ENCODE peak calls at places on chromosomes 6 and 20, in eight cellular contexts. One of them, this sample, is unnamed.

GRCh38 chr20:38836991-38837390 is 31.5 kb downstream of the PPP1R16B start:
- DNase-seq in heart left ventricle: no peak
- DNase-seq in cardiac muscle cell: no peak
- DNase-seq in endothelial cell: no peak
- DNase-seq in fibroblast of mammary gland: no peak
- DNase-seq in PC-9: no peak
- DNase-seq in psoas muscle: no peak
- DNase-seq in astrocyte of the cerebellum: no peak
- DNase-seq in this sample: no peak

GRCh38 chr20:16498526-16499140 is 74.6 kb downstream of the KIF16B start:
- DNase-seq in heart left ventricle: no peak
- DNase-seq in cardiac muscle cell: no peak
- DNase-seq in endothelial cell: no peak
- DNase-seq in fibroblast of mammary gland: peak
- DNase-seq in PC-9: no peak
- DNase-seq in psoas muscle: no peak
- DNase-seq in astrocyte of the cerebellum: no peak
- DNase-seq in this sample: no peak

GRCh38 chr6:93784794-93785757 is 365.7 kb upstream of the EPHA7 start:
- DNase-seq in heart left ventricle: no peak
- DNase-seq in cardiac muscle cell: no peak
- DNase-seq in endothelial cell: no peak
- DNase-seq in fibroblast of mammary gland: peak
- DNase-seq in PC-9: no peak
- DNase-seq in psoas muscle: no peak
- DNase-seq in astrocyte of the cerebellum: peak
- DNase-seq in this sample: no peak

GRCh38 chr6:113634352-113635163 is 222.6 kb upstream of the MARCKS start:
- DNase-seq in heart left ventricle: no peak
- DNase-seq in cardiac muscle cell: no peak
- DNase-seq in endothelial cell: no peak
- DNase-seq in fibroblast of mammary gland: peak
- DNase-seq in PC-9: peak
- DNase-seq in psoas muscle: no peak
- DNase-seq in astrocyte of the cerebellum: no peak
- DNase-seq in this sample: no peak

GRCh38 chr20:4192378-4193048 is 177.2 kb upstream of the RNF24 start:
- DNase-seq in heart left ventricle: no peak
- DNase-seq in cardiac muscle cell: no peak
- DNase-seq in endothelial cell: no peak
- DNase-seq in fibroblast of mammary gland: peak
- DNase-seq in PC-9: peak
- DNase-seq in psoas muscle: no peak
- DNase-seq in astrocyte of the cerebellum: no peak
- DNase-seq in this sample: no peak

GRCh38 chr6:138800377-138801150 is 4.7 kb downstream of the ECT2L start:
- DNase-seq in heart left ventricle: no peak
- DNase-seq in cardiac muscle cell: no peak
- DNase-seq in endothelial cell: no peak
- DNase-seq in fibroblast of mammary gland: peak
- DNase-seq in PC-9: no peak
- DNase-seq in psoas muscle: no peak
- DNase-seq in astrocyte of the cerebellum: no peak
- DNase-seq in this sample: no peak

GRCh38 chr6:18551228-18551627 is 164.1 kb downstream of the RNF144B start:
- DNase-seq in heart left ventricle: no peak
- DNase-seq in cardiac muscle cell: no peak
- DNase-seq in endothelial cell: no peak
- DNase-seq in fibroblast of mammary gland: peak
- DNase-seq in PC-9: no peak
- DNase-seq in psoas muscle: no peak
- DNase-seq in astrocyte of the cerebellum: peak
- DNase-seq in this sample: no peak

GRCh38 chr6:81575446-81575845 is 177.0 kb downstream of the TENT5A start:
- DNase-seq in heart left ventricle: no peak
- DNase-seq in cardiac muscle cell: no peak
- DNase-seq in endothelial cell: no peak
- DNase-seq in fibroblast of mammary gland: no peak
- DNase-seq in PC-9: no peak
- DNase-seq in psoas muscle: no peak
- DNase-seq in astrocyte of the cerebellum: no peak
- DNase-seq in this sample: no peak

GRCh38 chr20:6232436-6232835 is 109.6 kb upstream of the FERMT1 start:
- DNase-seq in heart left ventricle: no peak
- DNase-seq in cardiac muscle cell: no peak
- DNase-seq in endothelial cell: no peak
- DNase-seq in fibroblast of mammary gland: no peak
- DNase-seq in PC-9: no peak
- DNase-seq in psoas muscle: no peak
- DNase-seq in astrocyte of the cerebellum: no peak
- DNase-seq in this sample: no peak

GRCh38 chr6:4172368-4172767 is 37.0 kb upstream of the ECI2 start:
- DNase-seq in heart left ventricle: no peak
- DNase-seq in cardiac muscle cell: no peak
- DNase-seq in endothelial cell: no peak
- DNase-seq in fibroblast of mammary gland: no peak
- DNase-seq in PC-9: no peak
- DNase-seq in psoas muscle: no peak
- DNase-seq in astrocyte of the cerebellum: no peak
- DNase-seq in this sample: no peak

GRCh38 chr20:62134735-62135231 is 8.4 kb downstream of the PSMA7 start:
- DNase-seq in heart left ventricle: no peak
- DNase-seq in cardiac muscle cell: no peak
- DNase-seq in endothelial cell: no peak
- DNase-seq in fibroblast of mammary gland: peak
- DNase-seq in PC-9: no peak
- DNase-seq in psoas muscle: peak
- DNase-seq in astrocyte of the cerebellum: no peak
- DNase-seq in this sample: no peak

GRCh38 chr6:13373488-13373886 is 45.1 kb upstream of the TBC1D7 start:
- DNase-seq in heart left ventricle: no peak
- DNase-seq in cardiac muscle cell: no peak
- DNase-seq in endothelial cell: no peak
- DNase-seq in fibroblast of mammary gland: no peak
- DNase-seq in PC-9: no peak
- DNase-seq in psoas muscle: no peak
- DNase-seq in astrocyte of the cerebellum: no peak
- DNase-seq in this sample: no peak

GRCh38 chr20:61891916-61892649 is 173.6 kb downstream of the TAF4 start:
- DNase-seq in heart left ventricle: no peak
- DNase-seq in cardiac muscle cell: no peak
- DNase-seq in endothelial cell: no peak
- DNase-seq in fibroblast of mammary gland: peak
- DNase-seq in PC-9: no peak
- DNase-seq in psoas muscle: peak
- DNase-seq in astrocyte of the cerebellum: no peak
- DNase-seq in this sample: no peak

GRCh38 chr6:7993952-7994351 is 70.2 kb downstream of the BLOC1S5 start:
- DNase-seq in heart left ventricle: no peak
- DNase-seq in cardiac muscle cell: no peak
- DNase-seq in endothelial cell: no peak
- DNase-seq in fibroblast of mammary gland: no peak
- DNase-seq in PC-9: no peak
- DNase-seq in psoas muscle: no peak
- DNase-seq in astrocyte of the cerebellum: no peak
- DNase-seq in this sample: no peak

GRCh38 chr6:29112135-29112534 is 4.3 kb downstream of the OR2J3 start:
- DNase-seq in heart left ventricle: no peak
- DNase-seq in cardiac muscle cell: no peak
- DNase-seq in endothelial cell: no peak
- DNase-seq in fibroblast of mammary gland: no peak
- DNase-seq in PC-9: no peak
- DNase-seq in psoas muscle: no peak
- DNase-seq in astrocyte of the cerebellum: no peak
- DNase-seq in this sample: no peak

GRCh38 chr20:5600982-5601381 is 149.2 kb upstream of the SHLD1 start:
- DNase-seq in heart left ventricle: no peak
- DNase-seq in cardiac muscle cell: no peak
- DNase-seq in endothelial cell: no peak
- DNase-seq in fibroblast of mammary gland: no peak
- DNase-seq in PC-9: no peak
- DNase-seq in psoas muscle: no peak
- DNase-seq in astrocyte of the cerebellum: no peak
- DNase-seq in this sample: no peak

GRCh38 chr6:6964675-6965074 is 143.1 kb upstream of the RREB1 start:
- DNase-seq in heart left ventricle: no peak
- DNase-seq in cardiac muscle cell: no peak
- DNase-seq in endothelial cell: no peak
- DNase-seq in fibroblast of mammary gland: peak
- DNase-seq in PC-9: no peak
- DNase-seq in psoas muscle: no peak
- DNase-seq in astrocyte of the cerebellum: no peak
- DNase-seq in this sample: no peak

GRCh38 chr20:46023999-46024398 is 5.0 kb upstream of the SLC12A5 start:
- DNase-seq in heart left ventricle: peak
- DNase-seq in cardiac muscle cell: no peak
- DNase-seq in endothelial cell: no peak
- DNase-seq in fibroblast of mammary gland: peak
- DNase-seq in PC-9: no peak
- DNase-seq in psoas muscle: no peak
- DNase-seq in astrocyte of the cerebellum: no peak
- DNase-seq in this sample: no peak

GRCh38 chr6:108653864-108654402 is 93.2 kb downstream of the FOXO3 start:
- DNase-seq in heart left ventricle: no peak
- DNase-seq in cardiac muscle cell: no peak
- DNase-seq in endothelial cell: no peak
- DNase-seq in fibroblast of mammary gland: peak
- DNase-seq in PC-9: no peak
- DNase-seq in psoas muscle: peak
- DNase-seq in astrocyte of the cerebellum: no peak
- DNase-seq in this sample: no peak

DNA sequence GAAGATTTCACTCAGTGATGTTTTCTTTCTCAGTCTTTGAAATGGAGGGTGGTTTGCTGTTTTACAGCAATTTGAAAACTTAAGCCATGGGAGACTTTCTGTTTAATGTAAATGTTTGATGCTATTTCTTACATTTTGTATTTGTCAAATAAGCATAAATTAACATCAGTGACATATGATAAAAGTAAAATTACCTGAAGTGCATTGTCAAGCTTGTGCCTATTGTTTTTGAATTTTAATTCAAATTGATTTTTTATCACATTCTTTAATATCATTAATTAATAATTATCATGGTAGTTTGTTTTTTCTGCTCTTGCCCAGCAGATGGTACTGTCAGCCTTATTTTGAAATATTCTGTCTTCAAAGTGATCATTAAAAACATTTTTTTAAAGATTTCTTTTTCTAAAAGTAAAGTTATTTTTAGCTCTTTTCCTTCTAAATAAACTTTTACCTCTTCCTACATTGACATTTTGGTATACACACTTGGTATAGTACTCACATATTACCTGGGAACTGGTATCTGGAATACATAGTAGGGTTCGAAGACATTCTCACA is 29.1 kb downstream of the L3MBTL3 start:
- DNase-seq in heart left ventricle: no peak
- DNase-seq in cardiac muscle cell: no peak
- DNase-seq in endothelial cell: no peak
- DNase-seq in fibroblast of mammary gland: no peak
- DNase-seq in PC-9: no peak
- DNase-seq in psoas muscle: no peak
- DNase-seq in astrocyte of the cerebellum: no peak
- DNase-seq in this sample: no peak
- TF ChIP-seq CTCF in heart left ventricle: no peak
- TF ChIP-seq CTCF in cardiac muscle cell: no peak
- TF ChIP-seq CTCF in endothelial cell: no peak
- TF ChIP-seq CTCF in fibroblast of mammary gland: no peak
- TF ChIP-seq CTCF in PC-9: peak
- TF ChIP-seq CTCF in psoas muscle: no peak
- TF ChIP-seq CTCF in astrocyte of the cerebellum: no peak
- TF ChIP-seq CTCF in this sample: no peak

DNA sequence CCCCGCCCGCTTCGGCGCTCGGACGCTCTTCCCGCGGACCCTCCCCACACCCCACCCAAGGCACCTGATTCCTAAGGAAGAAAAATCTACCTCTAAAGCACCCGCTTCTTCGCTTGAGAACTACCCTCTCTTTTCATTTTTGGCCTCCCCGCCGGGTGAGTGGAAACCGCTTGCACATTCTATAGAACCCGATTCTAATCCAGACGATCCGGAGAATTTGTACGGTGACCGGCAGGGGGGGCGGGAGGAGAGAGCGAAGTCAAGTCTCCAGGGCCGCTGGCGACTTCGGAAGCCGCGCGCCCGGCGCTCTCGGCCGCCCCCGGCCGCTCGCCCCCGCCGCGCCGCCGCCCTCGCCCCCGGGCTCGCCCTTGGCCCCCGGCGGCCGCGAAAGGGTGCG is at the start of gene RBM24:
- DNase-seq in heart left ventricle: peak
- DNase-seq in cardiac muscle cell: peak
- DNase-seq in endothelial cell: peak
- DNase-seq in fibroblast of mammary gland: peak
- DNase-seq in PC-9: no peak
- DNase-seq in psoas muscle: peak
- DNase-seq in astrocyte of the cerebellum: peak
- DNase-seq in this sample: peak
- TF ChIP-seq CTCF in heart left ventricle: peak
- TF ChIP-seq CTCF in cardiac muscle cell: peak
- TF ChIP-seq CTCF in endothelial cell: peak
- TF ChIP-seq CTCF in fibroblast of mammary gland: peak
- TF ChIP-seq CTCF in PC-9: no peak
- TF ChIP-seq CTCF in psoas muscle: no peak
- TF ChIP-seq CTCF in astrocyte of the cerebellum: peak
- TF ChIP-seq CTCF in this sample: peak

GRCh38 chr6:36386495-36387439 is 702 bp downstream of the ETV7 start:
- DNase-seq in heart left ventricle: no peak
- DNase-seq in cardiac muscle cell: no peak
- DNase-seq in endothelial cell: peak
- DNase-seq in fibroblast of mammary gland: peak
- DNase-seq in PC-9: no peak
- DNase-seq in psoas muscle: no peak
- DNase-seq in astrocyte of the cerebellum: peak
- DNase-seq in this sample: no peak
- TF ChIP-seq CTCF in heart left ventricle: peak
- TF ChIP-seq CTCF in cardiac muscle cell: peak
- TF ChIP-seq CTCF in endothelial cell: no peak
- TF ChIP-seq CTCF in fibroblast of mammary gland: peak
- TF ChIP-seq CTCF in PC-9: no peak
- TF ChIP-seq CTCF in psoas muscle: no peak
- TF ChIP-seq CTCF in astrocyte of the cerebellum: peak
- TF ChIP-seq CTCF in this sample: peak

GRCh38 chr6:168179133-168179532 is 100.1 kb upstream of the FRMD1 start:
- DNase-seq in heart left ventricle: no peak
- DNase-seq in cardiac muscle cell: no peak
- DNase-seq in endothelial cell: no peak
- DNase-seq in fibroblast of mammary gland: no peak
- DNase-seq in PC-9: no peak
- DNase-seq in psoas muscle: no peak
- DNase-seq in astrocyte of the cerebellum: no peak
- DNase-seq in this sample: no peak
- TF ChIP-seq CTCF in heart left ventricle: no peak
- TF ChIP-seq CTCF in cardiac muscle cell: no peak
- TF ChIP-seq CTCF in endothelial cell: no peak
- TF ChIP-seq CTCF in fibroblast of mammary gland: no peak
- TF ChIP-seq CTCF in PC-9: no peak
- TF ChIP-seq CTCF in psoas muscle: no peak
- TF ChIP-seq CTCF in astrocyte of the cerebellum: no peak
- TF ChIP-seq CTCF in this sample: no peak

DNA sequence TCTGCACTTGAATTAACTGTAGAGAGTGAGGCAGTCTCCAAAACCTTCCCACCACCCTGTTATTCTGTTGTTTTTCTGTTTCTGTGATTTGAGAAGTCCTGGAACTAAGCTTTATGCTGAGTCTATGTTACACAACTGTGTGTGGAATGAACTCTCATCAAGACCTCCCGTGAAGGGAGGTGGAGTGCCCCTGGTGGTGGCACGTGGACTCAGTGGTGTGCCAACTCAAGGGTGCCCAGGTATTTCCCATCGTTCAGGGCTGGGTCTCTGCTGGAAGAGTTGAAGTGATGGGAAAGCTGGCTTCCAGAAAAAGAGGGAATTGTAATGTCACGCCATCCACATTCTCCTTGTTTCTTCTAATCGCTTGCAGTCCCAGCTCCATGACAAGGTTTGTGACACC is 374.2 kb downstream of the SMOC2 start:
- DNase-seq in heart left ventricle: no peak
- DNase-seq in cardiac muscle cell: no peak
- DNase-seq in endothelial cell: no peak
- DNase-seq in fibroblast of mammary gland: no peak
- DNase-seq in PC-9: no peak
- DNase-seq in psoas muscle: no peak
- DNase-seq in astrocyte of the cerebellum: no peak
- DNase-seq in this sample: no peak
- TF ChIP-seq CTCF in heart left ventricle: peak
- TF ChIP-seq CTCF in cardiac muscle cell: peak
- TF ChIP-seq CTCF in endothelial cell: peak
- TF ChIP-seq CTCF in fibroblast of mammary gland: peak
- TF ChIP-seq CTCF in PC-9: peak
- TF ChIP-seq CTCF in psoas muscle: peak
- TF ChIP-seq CTCF in astrocyte of the cerebellum: no peak
- TF ChIP-seq CTCF in this sample: peak